ENCODE peak calls at places on chromosomes 5 and 9, in four cellular contexts. E is endothelial cell, N is right lobe of liver, V is HFFc6. A is an unnamed sample.

GRCh38 chr5:124951676-124952075 is 205.2 kb upstream of the ZNF608 start:
- DNase-seq in E (no peak), V (no peak), N (no peak), A (no peak)

GRCh38 chr5:80659111-80659510 is 4.3 kb upstream of the DHFR start:
- DNase-seq in N (no peak), E (no peak), V (peak), A (no peak)

GRCh38 chr5:61771062-61771461 is 439.0 kb downstream of the ZSWIM6 start:
- DNase-seq in N (no peak), V (no peak), E (no peak), A (no peak)

GRCh38 chr9:134059661-134060395 is 8.0 kb downstream of the BRD3 start:
- DNase-seq in N (peak), E (peak), V (no peak), A (peak)

GRCh38 chr5:32462618-32463017 is 18.1 kb upstream of the ZFR start:
- DNase-seq in V (peak), E (no peak), N (no peak), A (no peak)

GRCh38 chr5:105773241-105773640 is 1897.5 kb downstream of the EFNA5 start:
- DNase-seq in E (no peak), V (no peak), N (no peak), A (no peak)

GRCh38 chr5:54944364-54944763 is 41.0 kb downstream of the ESM1 start:
- DNase-seq in N (no peak), E (peak), V (peak), A (no peak)

GRCh38 chr9:121282309-121283071 is 14.5 kb downstream of the GSN start:
- DNase-seq in V (peak), N (peak), E (no peak), A (no peak)

GRCh38 chr5:79834420-79835219 is 145.0 kb downstream of the CMYA5 start:
- DNase-seq in N (peak), V (no peak), E (no peak), A (no peak)

GRCh38 chr9:126705767-126706697 is 92.3 kb downstream of the LMX1B start:
- DNase-seq in N (peak), E (peak), V (peak), A (no peak)

GRCh38 chr5:5983261-5983660 is 395.1 kb downstream of the MED10 start:
- DNase-seq in N (no peak), E (no peak), V (no peak), A (no peak)

GRCh38 chr5:54469655-54470054 is 14.2 kb downstream of the HSPB3 start:
- DNase-seq in N (no peak), E (no peak), V (no peak), A (no peak)

GRCh38 chr9:89223398-89223977 is 44.9 kb upstream of the SHC3 start:
- DNase-seq in N (no peak), E (no peak), V (no peak), A (no peak)

GRCh38 chr9:134026561-134026960 is 1.3 kb downstream of the BRD3OS start:
- DNase-seq in N (no peak), E (no peak), V (no peak), A (no peak)

GRCh38 chr5:1540831-1541661 is 17.3 kb upstream of the LPCAT1 start:
- DNase-seq in N (peak), E (no peak), V (no peak), A (no peak)

GRCh38 chr9:7234144-7234543 is 476.4 kb downstream of the KDM4C start:
- DNase-seq in V (peak), N (no peak), E (peak), A (no peak)

GRCh38 chr9:114401344-114401743 is 13.6 kb upstream of the AKNA start:
- DNase-seq in N (no peak), V (no peak), E (no peak), A (no peak)

GRCh38 chr5:58755397-58755796 is 172.5 kb downstream of the RAB3C start:
- DNase-seq in E (no peak), V (no peak), N (no peak), A (no peak)

GRCh38 chr9:110065527-110065926 is 142.4 kb downstream of the C9orf152 start:
- DNase-seq in E (no peak), V (no peak), N (no peak), A (no peak)

GRCh38 chr9:113566712-113567071 is 103.2 kb downstream of the RGS3 start:
- DNase-seq in V (no peak), N (peak), E (no peak), A (no peak)

GRCh38 chr9:75299324-75299723 is 211.0 kb downstream of the OSTF1 start:
- DNase-seq in V (no peak), E (no peak), N (no peak), A (no peak)

GRCh38 chr5:157917909-157918809 is 59.2 kb upstream of the CLINT1 start:
- DNase-seq in E (peak), N (peak), V (peak), A (no peak)

GRCh38 chr5:177607452-177608192 is 7.7 kb downstream of the B4GALT7 start:
- DNase-seq in N (peak), E (peak), V (peak), A (peak)
- TF ChIP-seq CTCF in N (peak), E (peak), V (peak), A (peak)

GRCh38 chr9:84419203-84419602 is 78.6 kb upstream of the SLC28A3 start:
- DNase-seq in N (no peak), E (no peak), V (no peak), A (no peak)
- TF ChIP-seq CTCF in N (no peak), E (no peak), V (no peak), A (peak)

GRCh38 chr5:77218263-77218662 is 7.8 kb downstream of the PDE8B start:
- DNase-seq in N (no peak), E (no peak), V (no peak), A (no peak)
- TF ChIP-seq CTCF in N (peak), E (no peak), V (peak), A (peak)

GRCh38 chr5:17225551-17225950 is 8.1 kb downstream of the BASP1 start:
- DNase-seq in E (no peak), N (no peak), V (no peak), A (no peak)

GRCh38 chr5:17224858-17225436 is 7.5 kb downstream of the BASP1 start:
- DNase-seq in V (peak), N (no peak), E (no peak), A (no peak)

GRCh38 chr5:17221843-17222614 is 4.6 kb downstream of the BASP1 start:
- DNase-seq in N (no peak), V (no peak), E (no peak), A (no peak)

GRCh38 chr5:17222679-17223078 is 5.2 kb downstream of the BASP1 start:
- DNase-seq in V (no peak), E (no peak), N (no peak), A (no peak)

DNA sequence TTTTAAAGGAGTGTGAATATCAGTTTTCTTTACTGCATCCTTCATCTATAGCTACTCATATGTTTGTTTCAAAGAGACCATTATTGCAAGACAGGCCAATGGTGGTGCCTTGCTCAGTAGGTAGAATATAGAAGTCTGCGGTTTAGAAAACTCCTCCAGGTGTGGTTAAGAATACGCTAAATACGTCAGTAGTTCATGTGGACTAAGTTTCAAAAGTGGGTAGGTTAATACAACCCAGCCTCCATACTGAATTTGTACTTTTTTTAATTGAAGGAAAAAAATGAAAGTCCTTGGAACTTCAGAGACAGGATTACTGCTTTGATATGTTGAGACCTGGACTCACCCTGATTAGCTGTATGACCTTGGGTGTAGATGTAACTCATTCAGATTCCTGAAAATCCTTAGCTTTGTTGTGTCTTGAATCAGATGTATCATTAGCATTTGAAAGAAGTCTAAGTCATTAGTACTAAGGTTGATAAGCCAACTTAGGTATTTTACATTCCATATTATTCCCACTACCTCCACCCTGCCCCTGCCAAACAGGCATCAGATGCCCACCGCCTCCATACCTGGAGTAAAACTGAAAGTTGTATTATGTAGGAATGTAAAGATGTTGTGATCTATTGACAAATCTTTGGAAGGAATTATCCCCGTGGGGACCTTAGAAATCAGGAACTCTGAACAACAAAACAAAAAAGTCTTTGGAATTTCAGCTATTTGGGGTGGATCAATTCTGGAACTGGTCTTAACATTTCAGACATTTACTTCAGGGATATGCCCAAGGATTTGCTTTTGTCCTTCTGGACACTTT is 6.1 kb downstream of the BASP1 start:
- DNase-seq in V (no peak), N (no peak), E (no peak), A (no peak)
- TF ChIP-seq CTCF in V (no peak), N (no peak), E (no peak), A (no peak)

DNA sequence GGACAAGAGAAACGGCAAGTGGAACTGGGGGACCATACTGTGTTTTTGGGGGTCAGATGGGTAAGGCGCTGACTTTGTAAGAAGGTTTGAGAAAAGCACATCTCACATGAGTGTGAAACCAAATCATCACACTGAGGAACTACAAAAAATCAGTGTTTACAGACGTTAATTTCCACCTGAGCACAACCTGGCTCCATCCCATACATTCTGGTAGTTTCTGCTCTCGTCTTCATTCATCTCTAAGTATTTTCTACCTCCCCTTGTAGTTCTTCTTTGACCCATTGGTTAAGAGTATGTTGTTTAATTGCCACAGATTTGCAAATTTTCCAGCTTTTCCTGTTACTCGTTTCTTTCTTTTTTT is 8.9 kb upstream of the DPP7 start:
- DNase-seq in V (no peak), E (no peak), N (no peak), A (no peak)
- TF ChIP-seq CTCF in V (no peak), E (no peak), N (no peak), A (no peak)

DNA sequence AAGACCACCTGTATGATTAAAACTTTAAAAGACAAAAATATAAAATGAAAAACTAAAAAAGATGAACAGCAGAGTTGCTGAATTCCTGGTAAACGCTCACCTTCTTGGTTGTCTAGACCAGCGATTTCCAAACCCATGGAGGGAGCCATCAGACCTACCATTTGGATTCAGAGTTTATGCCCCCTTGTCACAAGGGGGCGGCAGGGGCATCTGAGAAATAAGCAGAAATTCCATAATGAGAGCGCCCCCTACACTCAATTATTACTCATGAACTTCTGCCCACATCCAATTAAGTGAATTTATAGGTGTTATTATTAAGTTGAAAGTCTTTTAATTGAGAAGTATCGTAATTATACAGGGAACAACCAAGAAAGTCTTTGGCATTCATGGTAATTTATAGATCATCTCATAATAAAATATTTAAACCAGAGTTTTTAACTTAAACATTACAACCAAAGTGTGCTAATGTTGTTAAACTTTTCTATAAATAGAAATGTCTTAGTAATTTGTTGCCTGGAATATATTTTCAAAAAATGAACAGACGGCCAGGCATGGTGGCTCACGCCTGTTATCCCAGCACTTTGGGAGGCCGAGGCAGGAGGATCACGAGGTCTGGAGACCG is 35.2 kb upstream of the SPATA31C2 start:
- DNase-seq in E (peak), V (peak), N (peak), A (no peak)
- TF ChIP-seq CTCF in E (peak), V (peak), N (peak), A (peak)

DNA sequence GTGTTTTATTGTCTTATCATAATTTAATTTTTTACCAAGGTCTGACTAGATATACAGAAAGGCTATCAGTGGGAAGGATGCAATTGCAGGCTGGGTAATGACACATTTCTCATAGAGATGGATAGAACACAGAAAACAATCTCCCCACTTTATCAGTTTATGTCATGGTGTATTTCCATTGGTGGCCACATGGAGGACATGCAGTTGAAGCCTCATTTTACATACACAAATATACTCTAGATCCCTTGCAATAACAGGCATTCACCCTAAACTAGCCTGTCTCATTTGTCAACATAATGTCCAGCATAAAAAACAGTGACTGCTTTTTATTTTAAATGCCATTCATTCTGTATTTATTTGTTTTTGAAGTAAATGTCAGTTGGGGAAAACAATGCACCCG is 526.3 kb downstream of the GABRG2 start:
- DNase-seq in E (no peak), N (no peak), V (no peak), A (no peak)
- TF ChIP-seq CTCF in E (peak), N (peak), V (peak), A (peak)